ENCODE peak calls at places on chromosomes 1 and 21, in five cellular contexts. R, G, D, A and J are unnamed samples. For H3K27me3, the result is how much of the 10 kb centered on the place peaks cover.

GRCh38 chr21:42097274-42097673 is 26.2 kb downstream of the UMODL1 start:
- DNase-seq in G (no peak), D (no peak), A (no peak), R (no peak), J (no peak)

GRCh38 chr1:103284270-103284669 is 175.9 kb upstream of the COL11A1 start:
- DNase-seq in R (no peak), G (no peak), D (no peak), A (no peak), J (no peak)

GRCh38 chr1:93969887-93970286 is 60.7 kb upstream of the GCLM start:
- DNase-seq in D (no peak), R (no peak), A (no peak), G (no peak), J (no peak)

GRCh38 chr1:226820935-226821718 is 49.3 kb upstream of the PSEN2 start:
- DNase-seq in D (no peak), R (peak), G (peak), A (peak), J (peak)

GRCh38 chr21:41932576-41933258 is 21.1 kb downstream of the C2CD2 start:
- DNase-seq in R (no peak), A (peak), D (peak), G (no peak), J (peak)

GRCh38 chr1:3453891-3454810 is at the start of gene ARHGEF16:
- DNase-seq in A (peak), D (no peak), G (peak), R (peak), J (peak)

GRCh38 chr1:63799810-63800209 is 26.0 kb downstream of the ROR1 start:
- DNase-seq in G (no peak), R (no peak), A (no peak), D (no peak), J (no peak)

GRCh38 chr1:109161836-109162606 is 48.1 kb downstream of the ELAPOR1 start:
- DNase-seq in A (peak), R (no peak), D (peak), G (peak), J (peak)

GRCh38 chr21:46126321-46127238 is 28.7 kb downstream of the COL6A2 start:
- DNase-seq in D (peak), R (peak), G (peak), A (peak), J (no peak)

GRCh38 chr21:14114251-14114650 is 96.5 kb downstream of the LIPI start:
- DNase-seq in D (no peak), R (no peak), G (no peak), A (no peak), J (no peak)

GRCh38 chr1:38815903-38816627 is 43.5 kb downstream of the RRAGC start:
- DNase-seq in D (no peak), A (no peak), R (peak), G (no peak), J (no peak)

GRCh38 chr1:1371354-1371740 is 3.7 kb downstream of the AURKAIP1 start:
- DNase-seq in R (no peak), D (no peak), G (no peak), A (no peak), J (no peak)

GRCh38 chr1:189657715-189658114 is 819.9 kb downstream of the BRINP3 start:
- DNase-seq in D (no peak), A (no peak), R (no peak), G (no peak), J (no peak)

GRCh38 chr1:226679303-226679702 is 59.8 kb downstream of the ITPKB start:
- DNase-seq in G (no peak), A (no peak), D (no peak), R (no peak), J (no peak)

GRCh38 chr21:23384679-23385078 is 2222.6 kb downstream of the MRPL39 start:
- DNase-seq in D (no peak), G (no peak), R (no peak), A (no peak), J (no peak)

GRCh38 chr1:15958111-15958510 is 17.8 kb downstream of the ZBTB17 start:
- DNase-seq in D (peak), A (no peak), G (peak), R (no peak), J (no peak)

GRCh38 chr1:8670371-8670818 is 147.0 kb downstream of the RERE start:
- DNase-seq in R (no peak), A (no peak), D (no peak), G (no peak), J (no peak)

GRCh38 chr21:25952306-25952705 is 217.5 kb downstream of the GABPA start:
- DNase-seq in D (no peak), G (no peak), R (no peak), A (no peak), J (no peak)

GRCh38 chr1:32759997-32760623 is 57.0 kb downstream of the YARS1 start:
- DNase-seq in D (no peak), G (peak), R (peak), A (no peak), J (peak)

GRCh38 chr1:11991969-11992676 is 11.9 kb downstream of the MFN2 start:
- DNase-seq in D (no peak), R (no peak), A (no peak), G (no peak), J (no peak)

GRCh38 chr1:67630438-67631045 is 54.5 kb upstream of the GADD45A start:
- DNase-seq in A (no peak), D (no peak), R (no peak), G (no peak), J (no peak)

GRCh38 chr21:15976807-15977206 is 247.0 kb downstream of the USP25 start:
- DNase-seq in D (no peak), A (no peak), G (no peak), R (no peak), J (no peak)

GRCh38 chr1:201346337-201346939 is 31.0 kb downstream of the TNNT2 start:
- DNase-seq in R (peak), G (peak), D (peak), A (peak), J (peak)

GRCh38 chr21:28991861-28992525 is 684 bp downstream of the LTN1 start:
- DNase-seq in G (no peak), D (no peak), R (no peak), A (no peak), J (peak)

GRCh38 chr1:19373206-19374126 is 61.3 kb downstream of the SLC66A1 start:
- DNase-seq in R (no peak), D (no peak), G (no peak), A (no peak), J (no peak)

GRCh38 chr1:19372602-19373001 is 60.5 kb downstream of the SLC66A1 start:
- DNase-seq in R (no peak), A (no peak), D (no peak), G (no peak), J (no peak)

GRCh38 chr1:19370453-19371170 is 58.5 kb downstream of the SLC66A1 start:
- DNase-seq in A (no peak), D (no peak), G (no peak), R (no peak), J (no peak)

GRCh38 chr1:19371226-19372135 is 59.4 kb downstream of the SLC66A1 start:
- DNase-seq in D (no peak), G (no peak), R (no peak), A (no peak), J (no peak)

DNA sequence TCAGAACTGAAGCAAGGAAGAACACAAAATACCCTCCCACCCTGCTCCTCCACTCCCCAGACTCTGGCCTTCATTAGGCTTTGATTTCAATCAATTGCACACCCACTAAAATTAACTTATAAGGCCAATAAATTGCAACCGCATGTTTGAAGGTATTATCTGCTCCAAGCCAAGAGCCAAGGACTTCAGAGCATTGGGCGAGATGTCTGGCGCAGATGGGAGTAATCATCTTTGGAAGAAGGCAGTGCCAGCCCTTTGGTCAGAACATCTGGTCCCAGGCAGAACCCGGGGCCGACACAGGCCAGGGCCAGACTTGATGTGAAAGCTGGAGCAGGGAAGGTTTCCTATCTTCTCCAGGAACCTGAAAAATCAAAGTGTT is 60.0 kb downstream of the SLC66A1 start:
- DNase-seq in A (no peak), R (no peak), D (no peak), G (no peak), J (no peak)
- TF ChIP-seq POLR2A in A (no peak), R (no peak), D (no peak), G (no peak), J (no peak)

DNA sequence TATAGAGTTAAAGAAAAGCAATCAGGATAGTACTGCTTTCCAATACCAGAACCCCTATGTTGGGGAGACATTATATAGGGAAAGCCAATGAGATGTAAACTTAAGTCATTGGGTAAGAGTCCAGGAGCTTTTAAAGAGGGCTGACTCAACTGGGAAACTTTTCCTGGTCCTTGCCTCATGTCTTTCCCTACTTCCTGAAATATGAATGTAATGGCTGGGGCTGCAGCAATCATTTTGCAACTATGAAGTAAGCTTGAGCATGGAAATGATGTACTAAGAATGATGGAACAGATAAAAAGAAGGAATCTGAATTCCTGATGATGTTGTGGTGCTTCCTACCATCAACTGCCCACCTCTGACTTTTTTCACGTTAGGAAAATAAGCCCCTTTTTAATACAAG is 55.7 kb downstream of the WDR3 start:
- DNase-seq in D (no peak), A (no peak), R (no peak), G (no peak), J (no peak)
- H3K27me3 ChIP-seq in D (under half), A (under half), R (under half), G (under half), J (under half)

GRCh38 chr1:153985984-153986761 is at the start of gene RAB13:
- DNase-seq in A (peak), R (peak), G (peak), D (peak), J (peak)

GRCh38 chr1:153984125-153984899 is 1.8 kb downstream of the RAB13 start:
- DNase-seq in A (no peak), G (no peak), R (no peak), D (no peak), J (no peak)

GRCh38 chr1:153990468-153991150 is at the start of gene RPS27:
- DNase-seq in A (peak), G (peak), R (peak), D (peak), J (peak)

GRCh38 chr1:153987621-153988020 is 1.5 kb upstream of the RAB13 start:
- DNase-seq in A (no peak), D (no peak), G (no peak), R (no peak), J (no peak)

GRCh38 chr1:153985341-153985912 is 712 bp downstream of the RAB13 start:
- DNase-seq in D (no peak), A (no peak), R (peak), G (no peak), J (no peak)
- TF ChIP-seq POLR2A in D (no peak), A (no peak), R (peak), G (no peak), J (peak)

GRCh38 chr1:165595561-165595960 is 35.5 kb upstream of the MGST3 start:
- DNase-seq in D (no peak), R (no peak), A (no peak), G (no peak), J (no peak)
- H3K27me3 ChIP-seq in D (half or more), R (under half), A (under half), G (under half), J (under half)

GRCh38 chr1:30847358-30847972 is 61.1 kb downstream of the SDC3 start:
- DNase-seq in R (peak), A (peak), G (peak), D (peak), J (no peak)
- TF ChIP-seq POLR2A in R (no peak), A (no peak), G (no peak), D (no peak), J (no peak)

DNA sequence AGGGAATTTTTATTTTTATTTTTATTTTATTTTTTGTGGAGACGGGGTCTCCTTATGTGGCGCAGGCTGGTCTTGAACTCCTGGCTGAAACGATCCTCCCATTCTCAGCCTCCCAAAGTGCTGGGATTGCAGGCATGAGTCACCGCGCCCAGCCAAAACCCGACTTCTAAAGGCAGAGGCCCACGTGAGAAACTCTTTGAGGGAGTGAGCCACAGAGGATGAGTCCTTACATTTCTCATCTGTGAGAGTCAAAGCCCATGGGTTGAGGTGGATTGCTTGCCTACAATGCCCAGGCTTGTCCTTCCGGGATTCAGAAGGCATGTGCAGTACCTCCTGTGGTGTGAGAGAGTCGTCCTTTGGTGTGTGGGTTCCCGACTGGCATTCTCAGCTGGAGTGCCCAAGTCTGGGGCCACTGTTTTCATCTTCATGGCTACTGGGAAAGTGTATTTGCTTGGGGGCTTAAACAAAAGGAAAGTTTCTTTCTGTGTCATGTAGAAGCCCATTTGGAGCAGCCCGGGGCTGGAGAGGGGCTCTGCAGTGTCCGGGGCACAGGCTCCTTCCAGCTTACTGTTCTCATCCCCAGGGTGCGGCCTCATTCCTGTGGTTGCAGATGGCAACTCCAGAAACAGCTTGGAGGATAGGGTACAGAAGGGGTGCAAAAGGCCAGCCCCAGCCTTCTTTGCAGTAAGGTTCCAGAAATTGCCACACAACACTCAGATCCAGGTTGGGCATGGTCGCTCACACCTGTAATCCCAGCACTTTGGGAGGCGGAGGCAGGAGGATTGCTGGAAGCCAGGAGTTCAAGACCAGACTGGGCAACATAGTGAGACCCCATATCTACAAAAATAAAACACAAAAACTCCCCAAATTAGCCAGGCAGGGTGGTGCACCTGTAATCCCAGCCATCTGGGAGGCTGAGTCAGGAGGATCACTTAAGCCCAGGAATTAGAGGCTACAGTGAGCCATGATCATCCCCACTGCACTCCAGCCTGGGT is 29.4 kb upstream of the CSF3R start:
- DNase-seq in D (no peak), G (no peak), R (no peak), A (no peak), J (no peak)
- H3K27me3 ChIP-seq in D (under half), G (under half), R (under half), A (under half), J (under half)

DNA sequence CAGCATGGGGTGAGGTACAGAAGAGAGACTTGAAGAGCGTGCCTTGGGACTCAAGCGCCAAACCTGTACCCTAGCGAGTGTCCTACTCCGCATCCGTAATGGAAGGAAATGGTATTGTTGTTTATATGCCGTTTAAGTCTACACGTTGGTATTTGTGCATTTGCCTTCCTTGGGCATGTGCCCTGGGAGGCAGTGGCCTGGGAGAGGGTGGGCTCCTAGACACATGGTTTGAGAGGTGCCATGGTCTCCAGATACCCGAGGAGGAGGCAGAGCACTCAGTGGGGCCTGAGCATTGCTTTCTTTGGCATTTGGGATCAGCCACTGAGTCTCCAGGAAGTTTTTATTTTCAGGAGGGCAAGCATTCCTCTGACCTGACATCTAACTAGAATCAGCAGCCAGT is 6.5 kb downstream of the ZNF672 start:
- DNase-seq in R (no peak), D (no peak), A (no peak), G (peak), J (no peak)
- TF ChIP-seq POLR2A in R (no peak), D (no peak), A (no peak), G (no peak), J (no peak)